ENCODE peak calls at places on chromosomes 6 and 20, in ten cellular contexts. One of them, this sample, is unnamed. For H3K27me3 and H3K36me3, the result is how much of the 10 kb centered on the place peaks cover.

GRCh38 chr6:140366991-140367390 is 992.5 kb upstream of the CITED2 start:
- DNase-seq in osteoblast: no peak
- DNase-seq in bronchial epithelial cell: peak
- DNase-seq in body of pancreas: no peak
- DNase-seq in left ventricle myocardium inferior: no peak
- DNase-seq in prostate gland: no peak
- DNase-seq in neuronal stem cell: no peak
- DNase-seq in mesenchymal stem cell: peak
- DNase-seq in CD8-positive, alpha-beta memory T cell: no peak
- DNase-seq in transverse colon: no peak
- DNase-seq in this sample: no peak

GRCh38 chr6:41167173-41167963 is 4.5 kb upstream of the TREM2 start:
- DNase-seq in osteoblast: no peak
- DNase-seq in bronchial epithelial cell: peak
- DNase-seq in body of pancreas: no peak
- DNase-seq in left ventricle myocardium inferior: no peak
- DNase-seq in prostate gland: no peak
- DNase-seq in neuronal stem cell: peak
- DNase-seq in mesenchymal stem cell: peak
- DNase-seq in CD8-positive, alpha-beta memory T cell: no peak
- DNase-seq in transverse colon: no peak
- DNase-seq in this sample: peak

GRCh38 chr6:68572525-68572924 is 62.6 kb upstream of the ADGRB3 start:
- DNase-seq in osteoblast: no peak
- DNase-seq in bronchial epithelial cell: peak
- DNase-seq in body of pancreas: no peak
- DNase-seq in left ventricle myocardium inferior: no peak
- DNase-seq in prostate gland: no peak
- DNase-seq in neuronal stem cell: no peak
- DNase-seq in mesenchymal stem cell: peak
- DNase-seq in CD8-positive, alpha-beta memory T cell: no peak
- DNase-seq in transverse colon: no peak
- DNase-seq in this sample: peak

GRCh38 chr6:34667481-34668238 is 28.9 kb downstream of the ILRUN start:
- DNase-seq in osteoblast: peak
- DNase-seq in bronchial epithelial cell: no peak
- DNase-seq in body of pancreas: no peak
- DNase-seq in left ventricle myocardium inferior: no peak
- DNase-seq in prostate gland: no peak
- DNase-seq in neuronal stem cell: no peak
- DNase-seq in mesenchymal stem cell: no peak
- DNase-seq in CD8-positive, alpha-beta memory T cell: no peak
- DNase-seq in transverse colon: no peak
- DNase-seq in this sample: no peak

GRCh38 chr20:44911264-44911921 is 1.5 kb downstream of the PABPC1L start:
- DNase-seq in osteoblast: no peak
- DNase-seq in bronchial epithelial cell: peak
- DNase-seq in body of pancreas: peak
- DNase-seq in left ventricle myocardium inferior: no peak
- DNase-seq in prostate gland: peak
- DNase-seq in neuronal stem cell: peak
- DNase-seq in mesenchymal stem cell: peak
- DNase-seq in CD8-positive, alpha-beta memory T cell: peak
- DNase-seq in transverse colon: peak
- DNase-seq in this sample: peak

GRCh38 chr6:151733680-151734320 is 73.7 kb upstream of the ESR1 start:
- DNase-seq in osteoblast: no peak
- DNase-seq in bronchial epithelial cell: no peak
- DNase-seq in body of pancreas: no peak
- DNase-seq in left ventricle myocardium inferior: no peak
- DNase-seq in prostate gland: no peak
- DNase-seq in neuronal stem cell: no peak
- DNase-seq in mesenchymal stem cell: no peak
- DNase-seq in CD8-positive, alpha-beta memory T cell: no peak
- DNase-seq in transverse colon: no peak
- DNase-seq in this sample: no peak

GRCh38 chr6:13409991-13410390 is 77.4 kb downstream of the GFOD1 start:
- DNase-seq in osteoblast: no peak
- DNase-seq in bronchial epithelial cell: no peak
- DNase-seq in body of pancreas: no peak
- DNase-seq in left ventricle myocardium inferior: no peak
- DNase-seq in prostate gland: no peak
- DNase-seq in neuronal stem cell: no peak
- DNase-seq in mesenchymal stem cell: no peak
- DNase-seq in CD8-positive, alpha-beta memory T cell: no peak
- DNase-seq in transverse colon: no peak
- DNase-seq in this sample: no peak

GRCh38 chr6:14772188-14772587 is 473.7 kb upstream of the JARID2 start:
- DNase-seq in osteoblast: no peak
- DNase-seq in bronchial epithelial cell: no peak
- DNase-seq in body of pancreas: no peak
- DNase-seq in left ventricle myocardium inferior: no peak
- DNase-seq in prostate gland: no peak
- DNase-seq in neuronal stem cell: no peak
- DNase-seq in mesenchymal stem cell: no peak
- DNase-seq in CD8-positive, alpha-beta memory T cell: no peak
- DNase-seq in transverse colon: no peak
- DNase-seq in this sample: no peak

DNA sequence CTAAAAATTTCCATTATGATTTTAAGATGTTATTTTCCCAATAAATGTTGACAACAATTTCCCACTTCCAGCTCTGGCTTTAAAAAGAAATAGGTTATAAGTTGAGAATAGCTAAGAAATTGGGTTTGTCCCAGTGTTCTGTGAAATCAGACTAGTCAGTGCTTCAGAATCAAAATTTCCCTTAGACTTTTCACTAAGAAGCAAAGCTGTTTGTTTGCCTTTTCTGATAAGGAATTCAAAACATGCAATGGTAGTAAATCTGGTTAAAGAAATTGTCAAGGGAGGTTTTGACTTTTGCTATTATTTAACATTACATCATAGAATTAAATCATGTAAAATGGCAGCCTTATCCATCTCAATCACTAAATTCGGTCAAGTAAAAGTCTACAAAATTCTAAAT is 36.6 kb downstream of the PLAGL1 start:
- DNase-seq in osteoblast: no peak
- DNase-seq in bronchial epithelial cell: no peak
- DNase-seq in body of pancreas: no peak
- DNase-seq in left ventricle myocardium inferior: no peak
- DNase-seq in prostate gland: no peak
- DNase-seq in neuronal stem cell: no peak
- DNase-seq in mesenchymal stem cell: no peak
- DNase-seq in CD8-positive, alpha-beta memory T cell: no peak
- DNase-seq in transverse colon: no peak
- DNase-seq in this sample: no peak
- H3K4me3 ChIP-seq in osteoblast: no peak
- H3K4me3 ChIP-seq in bronchial epithelial cell: no peak
- H3K4me3 ChIP-seq in body of pancreas: no peak
- H3K4me3 ChIP-seq in left ventricle myocardium inferior: no peak
- H3K4me3 ChIP-seq in prostate gland: no peak
- H3K4me3 ChIP-seq in neuronal stem cell: no peak
- H3K4me3 ChIP-seq in mesenchymal stem cell: no peak
- H3K4me3 ChIP-seq in CD8-positive, alpha-beta memory T cell: no peak
- H3K4me3 ChIP-seq in transverse colon: no peak
- H3K4me3 ChIP-seq in this sample: no peak

DNA sequence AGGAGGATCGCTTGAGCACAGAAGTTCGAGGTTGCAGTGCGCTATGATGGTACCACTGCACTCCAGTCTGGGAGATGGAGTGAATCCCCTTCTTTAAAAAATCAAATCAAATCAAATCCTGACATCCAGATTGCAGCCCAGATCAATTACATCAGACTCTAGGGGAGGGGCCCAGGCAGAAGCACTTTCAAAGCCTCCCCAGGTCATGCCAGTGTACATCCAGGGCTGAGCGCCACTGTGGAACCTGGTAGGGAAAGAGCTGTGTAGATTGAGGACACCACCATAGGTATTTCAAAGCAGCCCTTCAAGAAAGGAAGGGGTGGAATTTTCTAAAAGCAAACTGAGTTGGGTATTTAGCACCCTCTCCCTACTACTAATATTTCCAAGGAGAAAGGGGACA is 89.5 kb downstream of the PRND start:
- DNase-seq in osteoblast: no peak
- DNase-seq in bronchial epithelial cell: no peak
- DNase-seq in body of pancreas: no peak
- DNase-seq in left ventricle myocardium inferior: no peak
- DNase-seq in prostate gland: no peak
- DNase-seq in neuronal stem cell: no peak
- DNase-seq in mesenchymal stem cell: no peak
- DNase-seq in CD8-positive, alpha-beta memory T cell: no peak
- DNase-seq in transverse colon: no peak
- DNase-seq in this sample: no peak
- H3K27me3 ChIP-seq in osteoblast: under half
- H3K27me3 ChIP-seq in bronchial epithelial cell: under half
- H3K27me3 ChIP-seq in body of pancreas: under half
- H3K27me3 ChIP-seq in left ventricle myocardium inferior: under half
- H3K27me3 ChIP-seq in prostate gland: under half
- H3K27me3 ChIP-seq in neuronal stem cell: under half
- H3K27me3 ChIP-seq in mesenchymal stem cell: under half
- H3K27me3 ChIP-seq in CD8-positive, alpha-beta memory T cell: under half
- H3K27me3 ChIP-seq in transverse colon: under half
- H3K27me3 ChIP-seq in this sample: under half

GRCh38 chr20:34368547-34368946 is 5.5 kb downstream of the ITCH start:
- DNase-seq in osteoblast: peak
- DNase-seq in bronchial epithelial cell: no peak
- DNase-seq in body of pancreas: no peak
- DNase-seq in left ventricle myocardium inferior: no peak
- DNase-seq in prostate gland: no peak
- DNase-seq in neuronal stem cell: no peak
- DNase-seq in mesenchymal stem cell: peak
- DNase-seq in CD8-positive, alpha-beta memory T cell: no peak
- DNase-seq in transverse colon: no peak
- DNase-seq in this sample: peak

GRCh38 chr20:34374209-34374749 is 11.2 kb downstream of the ITCH start:
- DNase-seq in osteoblast: no peak
- DNase-seq in bronchial epithelial cell: no peak
- DNase-seq in body of pancreas: no peak
- DNase-seq in left ventricle myocardium inferior: no peak
- DNase-seq in prostate gland: no peak
- DNase-seq in neuronal stem cell: no peak
- DNase-seq in mesenchymal stem cell: no peak
- DNase-seq in CD8-positive, alpha-beta memory T cell: no peak
- DNase-seq in transverse colon: no peak
- DNase-seq in this sample: no peak

GRCh38 chr20:34369265-34369664 is 6.2 kb downstream of the ITCH start:
- DNase-seq in osteoblast: no peak
- DNase-seq in bronchial epithelial cell: peak
- DNase-seq in body of pancreas: no peak
- DNase-seq in left ventricle myocardium inferior: no peak
- DNase-seq in prostate gland: no peak
- DNase-seq in neuronal stem cell: no peak
- DNase-seq in mesenchymal stem cell: no peak
- DNase-seq in CD8-positive, alpha-beta memory T cell: peak
- DNase-seq in transverse colon: no peak
- DNase-seq in this sample: no peak

GRCh38 chr20:34367155-34367554 is 4.1 kb downstream of the ITCH start:
- DNase-seq in osteoblast: no peak
- DNase-seq in bronchial epithelial cell: no peak
- DNase-seq in body of pancreas: no peak
- DNase-seq in left ventricle myocardium inferior: no peak
- DNase-seq in prostate gland: no peak
- DNase-seq in neuronal stem cell: no peak
- DNase-seq in mesenchymal stem cell: no peak
- DNase-seq in CD8-positive, alpha-beta memory T cell: no peak
- DNase-seq in transverse colon: no peak
- DNase-seq in this sample: no peak

GRCh38 chr20:34370062-34370461 is 7.0 kb downstream of the ITCH start:
- DNase-seq in osteoblast: no peak
- DNase-seq in bronchial epithelial cell: no peak
- DNase-seq in body of pancreas: no peak
- DNase-seq in left ventricle myocardium inferior: no peak
- DNase-seq in prostate gland: no peak
- DNase-seq in neuronal stem cell: no peak
- DNase-seq in mesenchymal stem cell: no peak
- DNase-seq in CD8-positive, alpha-beta memory T cell: no peak
- DNase-seq in transverse colon: no peak
- DNase-seq in this sample: no peak
- H3K36me3 ChIP-seq in osteoblast: under half
- H3K36me3 ChIP-seq in bronchial epithelial cell: under half
- H3K36me3 ChIP-seq in body of pancreas: under half
- H3K36me3 ChIP-seq in left ventricle myocardium inferior: under half
- H3K36me3 ChIP-seq in prostate gland: under half
- H3K36me3 ChIP-seq in neuronal stem cell: under half
- H3K36me3 ChIP-seq in mesenchymal stem cell: half or more
- H3K36me3 ChIP-seq in CD8-positive, alpha-beta memory T cell: under half
- H3K36me3 ChIP-seq in transverse colon: under half
- H3K36me3 ChIP-seq in this sample: under half

GRCh38 chr20:58229198-58229802 is 847 bp upstream of the ANKRD60 start:
- DNase-seq in osteoblast: no peak
- DNase-seq in bronchial epithelial cell: no peak
- DNase-seq in body of pancreas: no peak
- DNase-seq in left ventricle myocardium inferior: no peak
- DNase-seq in prostate gland: no peak
- DNase-seq in neuronal stem cell: no peak
- DNase-seq in mesenchymal stem cell: no peak
- DNase-seq in CD8-positive, alpha-beta memory T cell: no peak
- DNase-seq in transverse colon: no peak
- DNase-seq in this sample: peak

GRCh38 chr20:58225490-58226200 is 2.8 kb downstream of the ANKRD60 start:
- DNase-seq in osteoblast: no peak
- DNase-seq in bronchial epithelial cell: no peak
- DNase-seq in body of pancreas: no peak
- DNase-seq in left ventricle myocardium inferior: no peak
- DNase-seq in prostate gland: no peak
- DNase-seq in neuronal stem cell: no peak
- DNase-seq in mesenchymal stem cell: no peak
- DNase-seq in CD8-positive, alpha-beta memory T cell: no peak
- DNase-seq in transverse colon: no peak
- DNase-seq in this sample: no peak

GRCh38 chr20:58228103-58228483 is 360 bp downstream of the ANKRD60 start:
- DNase-seq in osteoblast: no peak
- DNase-seq in bronchial epithelial cell: no peak
- DNase-seq in body of pancreas: no peak
- DNase-seq in left ventricle myocardium inferior: no peak
- DNase-seq in prostate gland: no peak
- DNase-seq in neuronal stem cell: no peak
- DNase-seq in mesenchymal stem cell: no peak
- DNase-seq in CD8-positive, alpha-beta memory T cell: no peak
- DNase-seq in transverse colon: no peak
- DNase-seq in this sample: no peak

GRCh38 chr20:58227391-58228102 is 906 bp downstream of the ANKRD60 start:
- DNase-seq in osteoblast: no peak
- DNase-seq in bronchial epithelial cell: no peak
- DNase-seq in body of pancreas: no peak
- DNase-seq in left ventricle myocardium inferior: no peak
- DNase-seq in prostate gland: no peak
- DNase-seq in neuronal stem cell: no peak
- DNase-seq in mesenchymal stem cell: no peak
- DNase-seq in CD8-positive, alpha-beta memory T cell: no peak
- DNase-seq in transverse colon: no peak
- DNase-seq in this sample: no peak

DNA sequence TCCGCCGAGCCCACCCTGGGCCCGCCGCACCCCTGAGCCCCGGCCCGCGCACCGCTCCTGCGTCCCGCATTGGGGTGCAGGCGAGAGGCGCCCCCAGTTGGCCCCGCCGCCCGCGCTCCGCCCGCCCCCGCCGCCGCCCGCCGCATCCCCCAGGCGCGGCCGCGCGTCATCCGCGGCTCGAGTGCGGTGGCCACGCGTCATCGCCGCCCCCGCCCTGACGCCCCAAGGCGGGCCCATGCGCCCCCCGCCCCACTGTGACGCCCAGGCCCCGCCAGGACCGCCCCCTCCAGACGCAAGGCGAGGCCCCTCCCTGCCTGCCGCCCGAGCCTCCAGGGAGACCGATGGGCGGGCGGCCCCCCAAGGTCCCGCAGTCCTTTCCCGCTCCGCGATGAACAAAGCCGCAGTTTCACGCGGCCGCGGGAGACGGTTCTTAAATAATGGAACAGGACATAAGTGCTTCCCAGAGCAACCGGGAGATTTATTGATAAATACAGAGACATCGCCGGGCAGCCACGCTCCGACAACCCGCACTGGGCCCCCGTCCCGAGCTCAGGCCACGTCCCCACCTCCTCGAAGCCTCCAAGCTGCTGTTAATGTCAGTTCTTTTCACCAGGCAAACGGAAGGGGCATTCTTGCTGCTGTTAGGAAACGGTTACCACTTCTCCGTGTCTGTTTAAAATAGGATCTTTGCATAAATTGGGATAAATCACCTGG is at the start of gene ANKRD60:
- DNase-seq in osteoblast: peak
- DNase-seq in bronchial epithelial cell: no peak
- DNase-seq in body of pancreas: no peak
- DNase-seq in left ventricle myocardium inferior: no peak
- DNase-seq in prostate gland: no peak
- DNase-seq in neuronal stem cell: peak
- DNase-seq in mesenchymal stem cell: peak
- DNase-seq in CD8-positive, alpha-beta memory T cell: peak
- DNase-seq in transverse colon: no peak
- DNase-seq in this sample: peak
- H3K4me3 ChIP-seq in osteoblast: peak
- H3K4me3 ChIP-seq in bronchial epithelial cell: peak
- H3K4me3 ChIP-seq in body of pancreas: no peak
- H3K4me3 ChIP-seq in left ventricle myocardium inferior: peak
- H3K4me3 ChIP-seq in prostate gland: no peak
- H3K4me3 ChIP-seq in neuronal stem cell: peak
- H3K4me3 ChIP-seq in mesenchymal stem cell: peak
- H3K4me3 ChIP-seq in CD8-positive, alpha-beta memory T cell: no peak
- H3K4me3 ChIP-seq in transverse colon: peak
- H3K4me3 ChIP-seq in this sample: peak